ENCODE peak calls at places on chromosomes 3 and 15, in nine cellular contexts. T is suprapubic skin; O is activated CD4-positive, alpha-beta T cell treated with anti-CD3 and anti-CD28 coated beads, Interleukin-2, amount 50 U/mL, for 1 hour; F is activated CD8-positive, alpha-beta memory T cell treated with anti-CD3 and anti-CD28 coated beads, Interleukin-2, amount 50 U/mL, for 4 hours; B is brain microvascular endothelial cell; H is HCT116; X is RCC 7860; M is H54; S is M059J. C is an unnamed sample.

GRCh38 chr3:112327371-112327951 is 5.5 kb upstream of the CD200 start:
- DNase-seq in B (peak), M (peak), O (no peak), H (peak), F (no peak), S (peak), T (no peak), X (peak), C (no peak)

GRCh38 chr15:89138999-89139612 is 50.9 kb downstream of the ABHD2 start:
- DNase-seq in O (no peak), S (peak), M (no peak), F (no peak), T (no peak), B (peak), H (no peak), X (no peak), C (no peak)

GRCh38 chr3:42934910-42935309 is 29.0 kb downstream of the ZNF662 start:
- DNase-seq in S (no peak), F (no peak), T (no peak), H (no peak), M (no peak), X (no peak), B (no peak), O (no peak), C (no peak)

GRCh38 chr15:89150762-89151305 is 62.6 kb downstream of the ABHD2 start:
- DNase-seq in F (no peak), T (no peak), O (no peak), M (no peak), H (no peak), B (no peak), X (no peak), S (no peak), C (peak)

GRCh38 chr15:60420322-60420721 is 22.5 kb upstream of the ANXA2 start:
- DNase-seq in B (no peak), H (no peak), M (no peak), T (no peak), F (no peak), O (no peak), X (no peak), S (no peak), C (no peak)

GRCh38 chr15:80003171-80003570 is 32.2 kb upstream of the BCL2A1 start:
- DNase-seq in X (no peak), H (no peak), M (no peak), S (no peak), T (no peak), B (no peak), F (no peak), O (no peak), C (no peak)

GRCh38 chr3:46372492-46373359 is 2.0 kb downstream of the CCR5 start:
- DNase-seq in B (peak), F (no peak), S (peak), T (no peak), X (no peak), H (no peak), O (no peak), M (no peak), C (no peak)

GRCh38 chr15:97189152-97189551 is 771.4 kb upstream of the ARRDC4 start:
- DNase-seq in M (no peak), O (no peak), F (no peak), X (no peak), B (peak), S (peak), H (no peak), T (no peak), C (no peak)

GRCh38 chr15:71279757-71280141 is 164.5 kb downstream of the THSD4 start:
- DNase-seq in M (no peak), S (no peak), F (no peak), X (no peak), H (no peak), B (no peak), O (no peak), T (no peak), C (no peak)